ENCODE peak calls at places on chromosomes 2 and 18, in five cellular contexts. R is tibial nerve, X is epithelial cell of esophagus, T is mucosa of descending colon, C is retinal pigment epithelial cell. E is an unnamed sample.

GRCh38 chr18:28725876-28726275 is 548.9 kb upstream of the CDH2 start:
- DNase-seq in R (no peak), X (peak; percentile 79), T (no peak), C (no peak), E (no peak)

GRCh38 chr2:233764264-233764663 is 4.2 kb downstream of the UGT1A1 start:
- DNase-seq in R (no peak), X (peak; percentile 32), T (no peak), C (no peak), E (no peak)

GRCh38 chr2:23404426-23404825 is 19.4 kb downstream of the KLHL29 start:
- DNase-seq in R (no peak), X (peak; percentile 68), T (peak; percentile 53), C (peak; percentile 66), E (peak; percentile 29)

GRCh38 chr18:70503060-70503459 is 214.2 kb downstream of the SOCS6 start:
- DNase-seq in R (no peak), X (no peak), T (no peak), C (no peak), E (no peak)

GRCh38 chr2:189442468-189442867 is 1.2 kb downstream of the WDR75 start:
- DNase-seq in R (no peak), X (no peak), T (no peak), C (no peak), E (no peak)

GRCh38 chr2:43127208-43127940 is 99.0 kb downstream of the ZFP36L2 start:
- DNase-seq in R (no peak), X (peak; percentile 27), T (peak; percentile 87), C (no peak), E (no peak)

GRCh38 chr2:215751200-215751910 is 262.0 kb downstream of the MREG start:
- DNase-seq in R (no peak), X (peak; percentile 89), T (no peak), C (peak; percentile 19), E (no peak)

GRCh38 chr2:233627331-233628025 is 8.8 kb upstream of the UGT1A10 start:
- DNase-seq in R (no peak), X (no peak), T (no peak), C (no peak), E (no peak)

GRCh38 chr2:28030600-28030999 is 140.1 kb downstream of the BABAM2 start:
- DNase-seq in R (no peak), X (no peak), T (no peak), C (no peak), E (no peak)

GRCh38 chr2:122805346-122805745 is 1049.9 kb downstream of the TSN start:
- DNase-seq in R (no peak), X (peak; percentile 3), T (no peak), C (no peak), E (no peak)

GRCh38 chr2:54613794-54614257 is 109.6 kb upstream of the EML6 start:
- DNase-seq in R (no peak), X (peak; percentile 83), T (no peak), C (peak; percentile 79), E (no peak)

GRCh38 chr2:48722391-48722790 is 33.1 kb downstream of the LHCGR start:
- DNase-seq in R (no peak), X (no peak), T (no peak), C (peak; percentile 52), E (no peak)

GRCh38 chr2:23789012-23789411 is 137.9 kb downstream of the ATAD2B start:
- DNase-seq in R (no peak), X (peak; percentile 72), T (no peak), C (no peak), E (no peak)

GRCh38 chr2:120223034-120223912 is at the start of gene TMEM185B:
- DNase-seq in R (peak; percentile 85), X (peak; percentile 87), T (peak; percentile 99), C (no peak), E (peak; percentile 95)

GRCh38 chr18:2425426-2426317 is 145.6 kb downstream of the METTL4 start:
- DNase-seq in R (no peak), X (peak; percentile 62), T (no peak), C (no peak), E (no peak)

GRCh38 chr2:69177785-69178636 is 165.0 kb downstream of the ANTXR1 start:
- DNase-seq in R (peak; percentile 85), X (peak; percentile 94), T (peak; percentile 81), C (peak; percentile 99), E (peak; percentile 99)

GRCh38 chr2:165637396-165637795 is 156.7 kb downstream of the GALNT3 start:
- DNase-seq in R (no peak), X (peak; percentile 35), T (no peak), C (no peak), E (no peak)

GRCh38 chr2:106885981-106886915 is at the start of gene ST6GAL2:
- DNase-seq in R (no peak), X (peak; percentile 24), T (peak; percentile 29), C (no peak), E (peak; percentile 80)

GRCh38 chr18:72427721-72428120 is 116.4 kb downstream of the CBLN2 start:
- DNase-seq in R (no peak), X (peak; percentile 14), T (no peak), C (no peak), E (no peak)

GRCh38 chr2:223995569-223995968 is 38.3 kb downstream of the MRPL44 start:
- DNase-seq in R (no peak), X (peak; percentile 84), T (no peak), C (no peak), E (no peak)

GRCh38 chr2:102185347-102185746 is 1.5 kb upstream of the IL1RL2 start:
- DNase-seq in R (no peak), X (peak; percentile 16), T (no peak), C (no peak), E (no peak)

GRCh38 chr2:69729266-69729665 is 12.7 kb upstream of the ANXA4 start:
- DNase-seq in R (no peak), X (no peak), T (no peak), C (no peak), E (no peak)

GRCh38 chr2:212940816-212941215 is 210.6 kb downstream of the IKZF2 start:
- DNase-seq in R (no peak), X (peak; percentile 96), T (no peak), C (peak; percentile 94), E (no peak)

GRCh38 chr18:78793313-78793712 is 186.3 kb upstream of the SALL3 start:
- DNase-seq in R (no peak), X (no peak), T (no peak), C (no peak), E (no peak)

DNA sequence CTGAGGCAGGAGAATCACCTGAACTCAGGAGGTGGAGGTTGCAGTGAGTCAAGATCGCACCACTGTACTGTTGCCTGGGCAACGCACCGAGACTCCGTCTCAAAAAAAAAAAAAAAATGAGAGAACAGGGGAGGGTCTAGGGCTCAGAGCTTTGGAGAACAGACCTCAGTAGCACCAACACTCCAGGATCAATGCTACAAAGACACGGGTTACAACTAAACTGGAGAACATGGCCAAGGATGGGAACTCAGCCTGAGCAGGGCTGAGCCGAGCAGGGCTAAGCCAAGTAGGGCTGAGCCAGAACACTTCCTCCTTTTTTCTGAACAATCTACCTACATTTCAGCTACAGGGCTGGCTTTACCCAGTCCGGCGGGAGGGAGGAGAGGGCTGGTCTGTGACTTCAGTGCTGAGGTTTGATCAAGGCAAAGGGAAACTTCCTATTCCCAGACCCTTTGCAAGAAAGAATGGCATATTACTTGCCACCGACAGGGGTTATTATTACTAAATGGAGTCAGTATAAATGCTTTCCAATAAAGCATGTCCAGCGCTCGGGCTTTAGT is 2.9 kb upstream of the CASP8 start:
- DNase-seq in R (no peak), X (no peak), T (peak; percentile 69), C (no peak), E (no peak)
- H3K4me3 ChIP-seq in R (peak overlapping the region; percentile 62), X (peak overlapping the region; percentile 58), T (peak overlapping the region; percentile 21), C (peak overlapping the region; percentile 53), E (peak overlapping the region; percentile 77)

DNA sequence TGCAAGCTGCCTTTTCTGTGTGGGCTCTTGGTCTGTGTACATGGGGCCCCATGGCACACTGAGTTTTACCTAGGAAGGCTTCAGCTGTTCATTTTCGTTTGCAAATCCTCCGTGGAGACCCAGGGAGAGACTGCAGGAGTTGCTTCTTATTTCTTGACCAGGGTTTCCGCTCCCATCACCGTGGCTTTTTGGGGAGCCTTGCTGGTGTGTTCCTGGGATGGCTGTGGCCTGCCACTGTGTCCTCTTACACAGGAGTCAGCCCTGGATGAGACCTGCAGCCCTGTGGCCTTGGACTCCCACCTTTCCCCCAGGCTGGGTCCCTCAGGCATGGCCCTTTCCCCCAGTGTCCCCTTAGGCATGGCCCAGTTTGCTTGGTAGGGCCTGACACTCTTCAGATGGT is 137.0 kb downstream of the FAM210A start:
- DNase-seq in R (no peak), X (no peak), T (no peak), C (no peak), E (no peak)
- H3K4me3 ChIP-seq in R (no peak overlapping the region), X (no peak overlapping the region), T (no peak overlapping the region), C (no peak overlapping the region), E (no peak overlapping the region)

DNA sequence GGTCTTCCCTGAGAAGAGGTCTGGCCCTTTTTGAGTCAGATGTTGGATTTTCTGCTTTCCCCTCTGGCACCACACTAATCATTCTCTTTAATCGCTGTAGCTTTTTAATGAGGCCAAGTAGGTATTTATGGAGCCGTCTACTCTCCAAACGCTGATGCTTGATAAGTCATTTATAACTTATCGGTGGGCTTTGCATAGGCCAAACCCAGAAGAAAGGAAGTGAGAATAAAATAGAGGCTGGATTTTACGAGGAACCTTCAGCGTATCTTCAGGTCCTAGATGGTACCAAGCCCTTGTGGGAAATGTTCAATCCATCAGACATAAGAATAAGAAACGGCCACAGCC is 142.5 kb upstream of the CTAGE1 start:
- DNase-seq in R (no peak), X (no peak), T (no peak), C (peak; percentile 46), E (no peak)
- H3K4me3 ChIP-seq in R (peak overlapping the region; percentile 34), X (no peak overlapping the region), T (peak overlapping the region; percentile 9), C (peak overlapping the region; percentile 50), E (peak overlapping the region; percentile 80)

GRCh38 chr2:127421871-127422618 is 3.8 kb downstream of the PROC start:
- DNase-seq in R (no peak), X (no peak), T (no peak), C (no peak), E (no peak)

GRCh38 chr2:127423476-127423840 is 5.2 kb downstream of the PROC start:
- DNase-seq in R (no peak), X (peak; percentile 64), T (peak; percentile 82), C (no peak), E (no peak)

GRCh38 chr2:127423880-127424279 is 5.7 kb downstream of the PROC start:
- DNase-seq in R (no peak), X (no peak), T (no peak), C (no peak), E (no peak)

GRCh38 chr2:127421116-127421800 is 3.0 kb downstream of the PROC start:
- DNase-seq in R (no peak), X (no peak), T (no peak), C (no peak), E (no peak)

DNA sequence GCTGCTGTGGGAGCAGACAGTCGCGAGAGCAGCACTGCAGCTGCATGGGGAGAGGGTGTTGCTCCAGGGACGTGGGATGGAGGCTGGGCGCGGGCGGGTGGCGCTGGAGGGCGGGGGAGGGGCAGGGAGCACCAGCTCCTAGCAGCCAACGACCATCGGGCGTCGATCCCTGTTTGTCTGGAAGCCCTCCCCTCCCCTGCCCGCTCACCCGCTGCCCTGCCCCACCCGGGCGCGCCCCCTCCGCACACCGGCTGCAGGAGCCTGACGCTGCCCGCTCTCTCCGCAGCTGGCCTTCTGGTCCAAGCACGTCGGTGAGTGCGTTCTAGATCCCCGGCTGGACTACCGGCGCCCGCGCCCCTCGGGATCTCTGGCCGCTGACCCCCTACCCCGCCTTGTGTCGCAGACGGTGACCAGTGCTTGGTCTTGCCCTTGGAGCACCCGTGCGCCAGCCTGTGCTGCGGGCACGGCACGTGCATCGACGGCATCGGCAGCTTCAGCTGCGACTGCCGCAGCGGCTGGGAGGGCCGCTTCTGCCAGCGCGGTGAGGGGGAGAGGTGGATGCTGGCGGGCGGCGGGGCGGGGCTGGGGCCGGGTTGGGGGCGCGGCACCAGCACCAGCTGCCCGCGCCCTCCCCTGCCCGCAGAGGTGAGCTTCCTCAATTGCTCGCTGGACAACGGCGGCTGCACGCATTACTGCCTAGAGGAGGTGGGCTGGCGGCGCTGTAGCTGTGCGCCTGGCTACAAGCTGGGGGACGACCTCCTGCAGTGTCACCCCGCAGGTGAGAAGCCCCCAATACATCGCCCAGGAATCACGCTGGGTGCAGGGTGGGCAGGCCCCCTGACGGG is 4.6 kb downstream of the PROC start:
- DNase-seq in R (no peak), X (no peak), T (peak; percentile 67), C (no peak), E (no peak)
- H3K4me3 ChIP-seq in R (peak overlapping the region; percentile 24), X (peak overlapping the region; percentile 43), T (no peak overlapping the region), C (peak overlapping the region; percentile 51), E (peak overlapping the region; percentile 54)

E was measured in coronary artery.